ENCODE peak calls at places on chromosomes 1 and 21, in four cellular contexts. Y, K, P and F are unnamed samples.

GRCh38 chr1:162033445-162033844 is 9.8 kb upstream of the OLFML2B start:
- DNase-seq in Y (no peak), K (no peak), P (no peak), F (no peak)

GRCh38 chr1:41618066-41618825 is 133.8 kb upstream of the EDN2 start:
- DNase-seq in P (no peak), K (no peak), Y (no peak), F (no peak)

GRCh38 chr21:44892536-44893277 is 19.2 kb upstream of the PTTG1IP start:
- DNase-seq in Y (no peak), P (peak; percentile 81), K (peak; percentile 83), F (peak; percentile 82)

GRCh38 chr21:39384674-39385298 is 35.9 kb upstream of the HMGN1 start:
- DNase-seq in P (no peak), K (no peak), Y (peak; percentile 12), F (no peak)

GRCh38 chr1:12069616-12070244 is 6.6 kb downstream of the TNFRSF8 start:
- DNase-seq in K (no peak), P (no peak), Y (no peak), F (no peak)

GRCh38 chr21:26169061-26169610 is 1.4 kb downstream of the APP start:
- DNase-seq in P (no peak), Y (peak; percentile 41), K (no peak), F (peak; percentile 73)

GRCh38 chr1:17587693-17588047 is 48.2 kb downstream of the ARHGEF10L start:
- DNase-seq in P (no peak), Y (peak; percentile 75), K (peak; percentile 52), F (no peak)

GRCh38 chr1:36752431-36752830 is 269.7 kb upstream of the CSF3R start:
- DNase-seq in K (no peak), P (no peak), Y (no peak), F (no peak)

GRCh38 chr1:109788695-109789521 is 25.2 kb upstream of the EPS8L3 start:
- DNase-seq in K (peak; percentile 58), P (peak; percentile 72), Y (peak; percentile 44), F (peak; percentile 69)

GRCh38 chr1:21961799-21962198 is 15.0 kb upstream of the CELA3B start:
- DNase-seq in Y (no peak), K (no peak), P (no peak), F (no peak)

GRCh38 chr1:230826166-230826875 is 42.0 kb downstream of the C1orf198 start:
- DNase-seq in Y (no peak), P (no peak), K (no peak), F (no peak)

GRCh38 chr1:77282866-77283539 is 1.2 kb downstream of the AK5 start:
- DNase-seq in P (no peak), Y (no peak), K (peak; percentile 73), F (no peak)

GRCh38 chr21:45643021-45643980 is at the start of gene PCBP3:
- DNase-seq in P (peak; percentile 99), Y (no peak), K (peak; percentile 99), F (peak; percentile 100)

GRCh38 chr1:13584876-13585598 is 1.4 kb downstream of the PDPN start:
- DNase-seq in Y (no peak), K (no peak), P (no peak), F (peak; percentile 3)

GRCh38 chr1:9294440-9294773 is 1.7 kb downstream of the SPSB1 start:
- DNase-seq in P (no peak), Y (peak; percentile 34), K (no peak), F (no peak)

GRCh38 chr1:30042438-30043147 is 680.8 kb downstream of the MATN1 start:
- DNase-seq in P (no peak), K (no peak), Y (no peak), F (no peak)

GRCh38 chr1:147641695-147642592 is 28.4 kb downstream of the ACP6 start:
- DNase-seq in Y (peak; percentile 66), K (peak; percentile 55), P (peak; percentile 65), F (peak; percentile 73)

GRCh38 chr1:174976436-174977107 is 23.2 kb upstream of the CACYBP start:
- DNase-seq in K (no peak), P (no peak), Y (no peak), F (no peak)

GRCh38 chr1:3618904-3619671 is 5.7 kb upstream of the TPRG1L start:
- DNase-seq in K (peak; percentile 78), Y (peak; percentile 77), P (peak; percentile 85), F (peak; percentile 65)

GRCh38 chr1:232754930-232755329 is 50.3 kb upstream of the MAP10 start:
- DNase-seq in K (no peak), P (no peak), Y (no peak), F (no peak)

GRCh38 chr1:232752365-232752764 is 52.9 kb upstream of the MAP10 start:
- DNase-seq in P (no peak), Y (no peak), K (no peak), F (no peak)

GRCh38 chr1:232748910-232749368 is 56.3 kb upstream of the MAP10 start:
- DNase-seq in K (no peak), P (no peak), Y (no peak), F (no peak)

GRCh38 chr1:232751393-232752140 is 53.6 kb upstream of the MAP10 start:
- DNase-seq in P (no peak), K (no peak), Y (no peak), F (no peak)
- TF ChIP-seq ELF4 in P (no peak), K (no peak), Y (no peak), F (no peak)

GRCh38 chr1:239944666-239945065 is 147.0 kb upstream of the FMN2 start:
- DNase-seq in P (no peak), Y (no peak), K (no peak), F (no peak)

GRCh38 chr1:239951518-239952130 is 140.1 kb upstream of the FMN2 start:
- DNase-seq in Y (peak; percentile 63), K (peak; percentile 64), P (peak; percentile 73), F (peak; percentile 67)

GRCh38 chr1:239952348-239953307 is 139.1 kb upstream of the FMN2 start:
- DNase-seq in K (peak; percentile 60), P (peak; percentile 21), Y (peak; percentile 29), F (peak; percentile 63)

GRCh38 chr1:239943761-239944160 is 147.9 kb upstream of the FMN2 start:
- DNase-seq in K (no peak), P (no peak), Y (no peak), F (no peak)

DNA sequence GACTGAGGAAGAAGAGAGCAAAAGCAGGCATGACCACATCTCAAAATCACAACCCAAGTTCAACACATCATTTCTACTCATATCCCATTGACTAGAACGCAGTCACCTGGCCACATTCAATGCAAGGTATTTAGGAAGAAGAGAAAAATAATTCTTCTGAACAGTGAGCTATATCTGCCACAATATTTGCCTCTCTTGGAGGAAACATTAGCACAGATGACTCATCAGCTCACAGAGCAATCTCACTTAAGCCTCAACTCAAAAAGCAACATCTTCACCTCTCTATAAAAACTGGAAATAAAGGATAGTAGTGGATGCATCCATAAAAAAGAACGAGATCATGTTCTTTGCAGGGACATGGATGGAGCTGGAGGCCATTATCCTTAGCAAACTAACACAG is 143.9 kb upstream of the FMN2 start:
- DNase-seq in P (no peak), K (no peak), Y (no peak), F (no peak)
- TF ChIP-seq ELF4 in P (no peak), K (no peak), Y (no peak), F (no peak)

DNA sequence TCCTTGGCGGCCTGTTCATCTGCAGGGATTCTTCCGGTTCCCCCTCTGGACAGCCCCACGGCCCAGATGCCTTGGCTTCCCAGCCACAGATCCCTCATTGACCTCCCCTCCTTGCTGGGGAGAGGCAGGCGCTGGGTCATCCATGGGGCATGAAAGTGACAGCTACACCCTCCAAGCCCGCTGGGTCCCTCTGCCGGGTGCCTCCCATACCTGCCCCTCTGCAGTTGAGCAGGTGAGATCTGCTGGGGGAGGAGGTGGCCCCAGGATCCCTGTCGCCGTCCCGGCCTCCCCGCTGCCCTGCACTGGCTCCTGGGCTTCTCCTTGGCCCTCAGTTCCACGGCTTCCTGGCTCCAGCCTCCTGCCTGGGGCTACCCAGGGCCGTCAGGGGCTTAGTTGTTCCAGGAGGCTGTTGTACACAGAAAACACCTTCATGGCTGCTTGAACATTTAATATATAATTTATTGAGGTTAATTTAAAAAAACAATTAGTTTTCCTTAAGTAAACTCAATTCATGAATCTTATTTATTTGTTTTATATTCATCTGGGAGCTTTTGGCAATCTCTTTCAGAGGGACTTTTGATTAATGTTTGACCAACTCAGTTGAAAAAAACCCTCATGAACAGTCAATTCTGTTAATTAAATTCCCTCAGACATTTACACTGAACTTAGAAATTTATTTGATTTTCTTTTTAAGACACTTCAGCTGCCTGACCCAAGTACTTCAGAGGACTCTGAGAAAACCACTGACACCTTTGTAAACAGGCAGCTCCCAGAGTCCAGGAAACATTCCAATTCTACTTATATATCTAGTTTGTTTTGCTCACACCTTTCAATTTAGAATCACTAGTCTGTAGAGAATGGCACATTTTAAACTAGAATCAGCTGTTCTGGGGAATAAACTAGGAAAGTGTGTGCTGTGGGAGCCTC is 67.5 kb upstream of the ABCG1 start:
- DNase-seq in K (no peak), Y (no peak), P (no peak), F (no peak)
- TF ChIP-seq ELF4 in K (no peak), Y (no peak), P (no peak), F (no peak)

GRCh38 chr1:16183765-16184556 is 28.1 kb upstream of the EPHA2 start:
- DNase-seq in K (no peak), P (no peak), Y (no peak), F (no peak)
- TF ChIP-seq ELF4 in K (no peak), P (no peak), Y (no peak), F (no peak)

DNA sequence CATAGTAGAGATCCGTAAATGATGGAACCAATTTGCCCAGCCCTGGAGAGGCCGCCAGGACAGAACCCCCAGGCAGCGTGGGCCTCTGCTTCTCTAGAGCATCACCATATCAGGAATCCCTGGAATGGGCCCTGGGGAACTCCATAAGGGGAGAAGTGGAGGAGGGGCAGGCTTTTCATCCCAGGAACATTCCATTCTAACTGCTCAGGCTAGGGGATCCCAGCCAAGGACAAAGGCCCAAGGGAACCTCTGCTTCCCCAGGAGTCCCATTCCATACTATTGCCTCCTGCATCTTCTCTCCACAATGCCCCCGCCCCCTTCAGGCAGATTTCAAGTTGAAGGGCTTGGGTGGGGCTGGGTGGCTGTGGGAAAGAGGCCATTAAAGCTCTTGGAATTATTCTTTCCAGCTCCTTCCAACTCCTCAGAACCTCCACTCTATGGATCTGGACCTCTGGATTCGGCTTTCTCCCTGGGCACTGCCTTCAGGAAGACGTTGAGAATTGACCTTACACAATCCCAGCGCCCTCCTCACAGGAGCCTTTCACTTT is 6.0 kb downstream of the TRNP1 start:
- DNase-seq in K (peak; percentile 86), P (no peak), Y (peak; percentile 77), F (no peak)
- TF ChIP-seq ELF4 in K (no peak), P (no peak), Y (no peak), F (no peak)

GRCh38 chr1:221772107-221772506 is 30.2 kb upstream of the DUSP10 start:
- DNase-seq in P (no peak), Y (no peak), K (no peak), F (no peak)

GRCh38 chr1:221765527-221765926 is 23.6 kb upstream of the DUSP10 start:
- DNase-seq in Y (no peak), P (no peak), K (no peak), F (no peak)

GRCh38 chr1:221766210-221766609 is 24.3 kb upstream of the DUSP10 start:
- DNase-seq in P (no peak), Y (no peak), K (no peak), F (no peak)

GRCh38 chr1:221773383-221773782 is 31.5 kb upstream of the DUSP10 start:
- DNase-seq in P (no peak), Y (no peak), K (no peak), F (no peak)

GRCh38 chr1:221768444-221769066 is 26.7 kb upstream of the DUSP10 start:
- DNase-seq in P (no peak), Y (peak; percentile 2), K (no peak), F (no peak)
- TF ChIP-seq ELF4 in P (no peak), Y (no peak), K (no peak), F (no peak)